ENCODE peak calls at places on chromosomes 2 and 18, in six cellular contexts. N is A549, S is HepG2, X is fibroblast of lung, V is Peyer's patch, Q is substantia nigra. R is an unnamed sample.

GRCh38 chr2:157782057-157782845 is 93.9 kb downstream of the ACVR1 start:
- DNase-seq in N (no peak), S (peak; percentile 14), X (peak; percentile 32), V (no peak), Q (no peak), R (no peak)

GRCh38 chr2:144320491-144320890 is 199.4 kb downstream of the ZEB2 start:
- DNase-seq in N (no peak), S (no peak), X (peak; percentile 40), V (no peak), Q (no peak), R (peak; percentile 59)

GRCh38 chr2:201680743-201681142 is 17.7 kb downstream of the MPP4 start:
- DNase-seq in N (peak; percentile 57), S (peak; percentile 49), X (peak; percentile 4), V (no peak), Q (no peak), R (no peak)

GRCh38 chr2:40432916-40433315 is 19.0 kb downstream of the SLC8A1 start:
- DNase-seq in N (no peak), S (no peak), X (no peak), V (no peak), Q (no peak), R (no peak)

GRCh38 chr2:44110444-44110843 is 58.2 kb upstream of the PPM1B start:
- DNase-seq in N (no peak), S (no peak), X (no peak), V (no peak), Q (no peak), R (no peak)

GRCh38 chr2:36044389-36044788 is 311.2 kb upstream of the CRIM1 start:
- DNase-seq in N (no peak), S (no peak), X (no peak), V (no peak), Q (no peak), R (no peak)

GRCh38 chr2:223576873-223577272 is 25.3 kb downstream of the SCG2 start:
- DNase-seq in N (no peak), S (no peak), X (peak; percentile 99), V (no peak), Q (no peak), R (no peak)

GRCh38 chr2:10097352-10098148 is 17.3 kb upstream of the CYS1 start:
- DNase-seq in N (peak; percentile 97), S (peak; percentile 61), X (peak; percentile 59), V (peak; percentile 80), Q (no peak), R (peak; percentile 72)

GRCh38 chr2:221465776-221466175 is 106.3 kb downstream of the EPHA4 start:
- DNase-seq in N (no peak), S (no peak), X (no peak), V (no peak), Q (no peak), R (no peak)

GRCh38 chr2:41933585-41934322 is 114.1 kb upstream of the PKDCC start:
- DNase-seq in N (peak; percentile 79), S (no peak), X (peak; percentile 98), V (no peak), Q (no peak), R (peak; percentile 79)

GRCh38 chr18:41753826-41754225 is 201.2 kb upstream of the PIK3C3 start:
- DNase-seq in N (no peak), S (no peak), X (no peak), V (no peak), Q (no peak), R (no peak)

DNA sequence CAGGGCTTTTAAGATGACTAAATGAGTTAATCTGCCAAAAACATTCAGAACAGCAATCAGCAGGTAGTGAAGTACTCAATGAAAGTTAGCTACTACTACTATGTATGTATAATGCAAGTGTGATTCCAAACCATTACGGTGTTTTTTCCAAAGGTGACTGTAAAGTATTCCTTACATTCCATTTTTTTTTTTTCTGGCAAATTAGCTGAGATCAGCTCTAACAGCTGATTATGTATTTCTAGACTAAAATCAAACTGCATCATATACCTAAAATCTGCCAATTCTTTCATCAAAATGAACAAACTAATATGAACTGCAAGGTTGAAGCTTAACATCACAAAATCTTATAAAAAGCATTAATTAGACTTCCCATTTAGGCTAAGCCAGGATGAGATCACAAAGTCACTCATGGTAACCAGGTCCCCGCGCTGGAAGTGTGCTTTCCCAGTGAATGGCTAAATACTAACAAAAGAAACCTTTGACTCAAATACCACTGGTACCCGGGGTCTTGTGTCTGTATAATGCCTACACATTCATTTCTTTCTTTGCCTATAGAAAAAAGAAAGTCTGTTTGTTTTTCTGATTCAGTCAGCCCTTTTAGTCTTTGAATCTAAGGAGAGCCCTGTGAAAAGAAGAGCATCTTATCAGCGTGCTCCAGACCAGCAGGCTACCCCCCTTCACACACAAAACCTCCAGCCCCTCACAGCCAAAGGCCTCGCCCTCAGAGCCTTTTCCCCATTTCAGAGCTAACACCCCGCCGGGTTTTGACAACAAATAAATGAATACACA is 88.3 kb downstream of the RBMS1 start:
- DNase-seq in N (no peak), S (no peak), X (no peak), V (no peak), Q (no peak), R (no peak)
- H3K27ac ChIP-seq in N (peak overlapping the region; percentile 99), S (no peak overlapping the region), X (peak overlapping the region; percentile 92), V (peak overlapping the region; percentile 97), Q (no peak overlapping the region), R (no peak overlapping the region)

DNA sequence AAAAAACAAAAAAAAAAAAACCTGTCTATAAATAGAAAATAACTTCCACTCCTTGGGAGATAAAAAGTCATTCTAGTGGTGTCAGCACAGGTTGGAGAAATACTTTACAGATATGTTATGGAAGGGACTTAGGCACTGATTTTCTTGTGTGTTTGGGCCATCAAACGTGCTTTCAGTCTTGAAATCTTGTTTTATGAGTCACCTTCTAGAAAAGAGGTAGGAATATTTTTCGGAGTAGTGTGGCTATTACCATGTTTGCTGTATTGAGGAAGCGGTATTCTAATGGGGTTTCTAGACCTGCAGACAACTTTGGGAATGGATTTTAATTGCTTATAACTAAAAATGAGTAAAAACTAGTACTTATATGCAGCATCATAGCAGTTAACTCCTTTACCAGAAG is 12.0 kb downstream of the HNMT start:
- DNase-seq in N (no peak), S (no peak), X (no peak), V (no peak), Q (no peak), R (no peak)
- H3K27ac ChIP-seq in N (no peak overlapping the region), S (peak overlapping the region; percentile 71), X (no peak overlapping the region), V (no peak overlapping the region), Q (no peak overlapping the region), R (no peak overlapping the region)

DNA sequence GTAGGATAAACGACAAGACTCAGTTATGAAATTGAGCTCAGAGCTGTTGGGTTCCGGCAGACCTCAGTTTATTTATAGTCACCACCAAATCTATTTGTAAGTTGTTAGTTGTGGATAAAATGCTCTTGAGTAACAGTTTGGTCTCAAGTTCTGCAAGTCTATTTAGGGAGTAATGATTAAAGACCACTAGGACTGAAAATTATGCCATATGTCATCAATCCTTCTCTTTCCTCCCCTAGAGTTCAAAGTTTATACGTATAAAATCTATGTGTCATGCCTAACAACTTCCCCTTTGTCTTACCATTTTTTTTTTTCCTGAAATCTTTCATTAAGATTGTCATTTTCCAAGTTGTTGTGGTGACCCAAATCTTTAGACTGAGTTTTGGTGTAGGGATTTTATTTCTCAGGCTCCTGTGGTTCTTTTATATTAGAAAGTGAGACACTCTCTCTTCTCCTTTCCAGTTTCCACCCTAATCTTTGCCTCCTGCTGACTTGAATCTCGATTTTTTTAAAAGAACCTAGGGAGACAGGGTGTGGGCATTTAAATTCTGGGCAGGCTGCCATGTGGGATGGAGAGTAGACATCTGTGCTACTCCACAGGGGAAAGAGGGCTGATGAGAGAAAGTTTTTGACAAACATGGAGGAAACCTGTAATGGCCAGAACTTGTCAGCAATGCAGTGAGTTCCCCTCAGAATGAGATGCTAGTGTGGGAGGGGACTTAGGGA is 51.0 kb downstream of the LAMA3 start:
- DNase-seq in N (no peak), S (no peak), X (peak; percentile 72), V (no peak), Q (no peak), R (no peak)
- H3K27ac ChIP-seq in N (peak overlapping the region; percentile 52), S (no peak overlapping the region), X (no peak overlapping the region), V (no peak overlapping the region), Q (no peak overlapping the region), R (no peak overlapping the region)

GRCh38 chr2:152465541-152465940 is 130.6 kb downstream of the FMNL2 start:
- DNase-seq in N (no peak), S (no peak), X (no peak), V (no peak), Q (no peak), R (no peak)
- H3K27ac ChIP-seq in N (peak overlapping the region; percentile 67), S (no peak overlapping the region), X (no peak overlapping the region), V (no peak overlapping the region), Q (peak overlapping the region; percentile 96), R (peak overlapping the region; percentile 28)

R was measured in adrenal gland.